ENCODE peak calls at places on chromosomes 16 and 17, in ten cellular contexts. F, S, D, A, P, I, B, X, J and O are unnamed samples.

GRCh38 chr17:57408064-57408811 is 151.9 kb downstream of the MSI2 start:
- DNase-seq in A (no peak), X (no peak), S (peak; percentile 69), J (no peak), B (no peak), I (no peak), P (no peak), F (no peak), D (no peak), O (no peak)

GRCh38 chr17:27888072-27888471 is 5.1 kb downstream of the LYRM9 start:
- DNase-seq in I (no peak), F (no peak), P (no peak), A (no peak), S (no peak), B (no peak), J (no peak), X (no peak), D (no peak), O (no peak)

GRCh38 chr17:49687878-49688491 is 10.1 kb upstream of the SPOP start:
- DNase-seq in F (no peak), B (no peak), D (peak; percentile 36), A (no peak), X (no peak), P (no peak), S (peak; percentile 53), I (no peak), J (peak; percentile 22), O (peak; percentile 34)

GRCh38 chr16:79653337-79654000 is 52.9 kb upstream of the MAF start:
- DNase-seq in B (no peak), J (no peak), I (no peak), S (no peak), P (no peak), F (no peak), X (peak; percentile 43), D (no peak), A (no peak), O (no peak)

GRCh38 chr16:87468550-87468949 is 24.3 kb downstream of the ZCCHC14 start:
- DNase-seq in X (no peak), S (no peak), D (no peak), B (no peak), P (no peak), F (no peak), A (no peak), J (no peak), I (no peak), O (no peak)

GRCh38 chr17:40516581-40517285 is 15.3 kb upstream of the TNS4 start:
- DNase-seq in X (no peak), I (peak; percentile 48), S (peak; percentile 88), F (no peak), J (peak; percentile 35), D (peak; percentile 87), B (no peak), P (no peak), A (peak; percentile 29), O (peak; percentile 83)

GRCh38 chr16:3129137-3130131 is 5.4 kb upstream of the ZNF213 start:
- DNase-seq in F (peak; percentile 78), I (peak; percentile 58), B (peak; percentile 24), D (peak; percentile 85), J (peak; percentile 87), S (peak; percentile 87), P (no peak), A (peak; percentile 89), X (peak; percentile 82), O (peak; percentile 93)

GRCh38 chr16:76222087-76222486 is 55.1 kb upstream of the CNTNAP4 start:
- DNase-seq in J (no peak), X (no peak), P (no peak), F (no peak), D (no peak), I (no peak), A (peak; percentile 28), S (no peak), B (no peak), O (no peak)

GRCh38 chr16:64705443-64705842 is 416.4 kb downstream of the CDH11 start:
- DNase-seq in B (no peak), D (no peak), P (no peak), A (no peak), S (no peak), I (no peak), F (no peak), J (peak; percentile 20), X (no peak), O (no peak)

GRCh38 chr16:58042001-58042885 is 16.7 kb downstream of the MMP15 start:
- DNase-seq in F (no peak), I (no peak), D (no peak), P (no peak), X (no peak), S (no peak), J (no peak), B (no peak), A (no peak), O (no peak)

GRCh38 chr16:47499700-47500264 is 38.7 kb downstream of the PHKB start:
- DNase-seq in A (no peak), D (no peak), F (no peak), P (no peak), B (no peak), S (no peak), J (no peak), X (no peak), I (no peak), O (no peak)

GRCh38 chr17:15885770-15886169 is 59.2 kb upstream of the ADORA2B start:
- DNase-seq in S (no peak), D (no peak), P (no peak), F (no peak), I (no peak), J (no peak), B (no peak), A (no peak), X (no peak), O (no peak)

GRCh38 chr17:76493505-76494167 is 7.6 kb downstream of the RHBDF2 start:
- DNase-seq in P (no peak), I (no peak), D (peak; percentile 73), F (no peak), B (no peak), X (no peak), J (no peak), A (no peak), S (peak; percentile 40), O (peak; percentile 41)

GRCh38 chr16:58589311-58589890 is 40.2 kb downstream of the CNOT1 start:
- DNase-seq in F (no peak), A (peak; percentile 38), X (no peak), I (no peak), S (no peak), J (peak; percentile 77), B (no peak), P (no peak), D (no peak), O (no peak)

GRCh38 chr17:29196784-29197515 is 16.8 kb upstream of the MYO18A start:
- DNase-seq in F (no peak), X (no peak), J (no peak), P (no peak), A (no peak), B (no peak), I (no peak), S (no peak), D (no peak), O (no peak)

GRCh38 chr16:87330646-87331045 is 13.5 kb upstream of the C16orf95 start:
- DNase-seq in I (no peak), S (no peak), D (no peak), X (no peak), B (no peak), F (no peak), J (no peak), P (no peak), A (no peak), O (no peak)

GRCh38 chr17:77793888-77794235 is 164.6 kb upstream of the TNRC6C start:
- DNase-seq in I (no peak), B (no peak), F (no peak), D (no peak), S (no peak), A (no peak), J (no peak), X (no peak), P (no peak), O (no peak)

GRCh38 chr17:3963214-3964201 is 729 bp downstream of the ATP2A3 start:
- DNase-seq in S (peak; percentile 80), D (peak; percentile 75), X (no peak), B (no peak), F (no peak), I (peak; percentile 52), J (no peak), A (no peak), P (no peak), O (peak; percentile 82)

GRCh38 chr16:64391009-64391663 is 730.7 kb downstream of the CDH11 start:
- DNase-seq in B (no peak), D (no peak), A (peak; percentile 57), P (no peak), F (peak; percentile 70), S (no peak), X (no peak), I (no peak), J (no peak), O (no peak)

GRCh38 chr17:67800495-67800928 is 24.8 kb upstream of the BPTF start:
- DNase-seq in I (peak; percentile 11), A (peak; percentile 78), S (peak; percentile 73), J (peak; percentile 77), B (peak; percentile 8), F (peak; percentile 71), X (peak; percentile 88), D (peak; percentile 7), P (peak; percentile 42), O (peak; percentile 91)

GRCh38 chr16:57873218-57873617 is 70.9 kb upstream of the KIFC3 start:
- DNase-seq in J (no peak), X (no peak), B (no peak), P (no peak), D (no peak), S (no peak), A (no peak), I (no peak), F (no peak), O (no peak)

GRCh38 chr17:82863941-82864720 is 24.3 kb upstream of the ZNF750 start:
- DNase-seq in F (peak; percentile 35), A (peak; percentile 91), J (peak; percentile 87), P (no peak), S (peak; percentile 95), D (peak; percentile 93), X (peak; percentile 60), B (no peak), I (peak; percentile 68), O (peak; percentile 97)

GRCh38 chr17:83014297-83014696 is 65.1 kb upstream of the METRNL start:
- DNase-seq in P (no peak), J (no peak), F (no peak), D (no peak), A (no peak), S (no peak), X (no peak), I (no peak), B (no peak), O (no peak)